ENCODE peak calls at places on chromosomes 3 and 15, in ten cellular contexts. K, C, B, T, Z, E, X, L, M and Q are unnamed samples. For H3K4me1, the result is how much of the 10 kb centered on the place peaks cover.

GRCh38 chr3:77038928-77039605 is 832 bp upstream of the ROBO2 start:
- DNase-seq in K (peak), C (peak), B (no peak), T (no peak), Z (no peak), E (no peak), X (peak), L (no peak), M (no peak), Q (no peak)

GRCh38 chr3:127578802-127579201 is 11.7 kb downstream of the TPRA1 start:
- DNase-seq in K (no peak), C (no peak), B (no peak), T (no peak), Z (no peak), E (no peak), X (no peak), L (no peak), M (no peak), Q (no peak)

GRCh38 chr3:140822381-140823047 is 119.1 kb upstream of the SLC25A36 start:
- DNase-seq in K (no peak), C (no peak), B (no peak), T (no peak), Z (no peak), E (no peak), X (no peak), L (no peak), M (no peak), Q (no peak)

GRCh38 chr3:41525288-41526064 is 326.2 kb downstream of the CTNNB1 start:
- DNase-seq in K (no peak), C (no peak), B (no peak), T (no peak), Z (no peak), E (no peak), X (no peak), L (peak), M (no peak), Q (no peak)

GRCh38 chr3:45105855-45106655 is 40.1 kb downstream of the CDCP1 start:
- DNase-seq in K (peak), C (peak), B (no peak), T (no peak), Z (no peak), E (no peak), X (peak), L (peak), M (no peak), Q (no peak)

GRCh38 chr3:173599673-173600072 is 202.1 kb downstream of the NLGN1 start:
- DNase-seq in K (no peak), C (no peak), B (no peak), T (no peak), Z (no peak), E (no peak), X (no peak), L (no peak), M (no peak), Q (no peak)

GRCh38 chr3:146781059-146781458 is 175.9 kb upstream of the PLSCR5 start:
- DNase-seq in K (no peak), C (no peak), B (no peak), T (no peak), Z (no peak), E (no peak), X (no peak), L (no peak), M (no peak), Q (no peak)

GRCh38 chr3:33722626-33723370 is 4.7 kb upstream of the CLASP2 start:
- DNase-seq in K (peak), C (no peak), B (no peak), T (no peak), Z (no peak), E (no peak), X (peak), L (no peak), M (no peak), Q (no peak)

GRCh38 chr15:88250826-88251225 is 5.7 kb downstream of the NTRK3 start:
- DNase-seq in K (no peak), C (no peak), B (no peak), T (no peak), Z (no peak), E (no peak), X (no peak), L (no peak), M (no peak), Q (no peak)

GRCh38 chr3:192816274-192816853 is 89.0 kb upstream of the FGF12 start:
- DNase-seq in K (peak), C (peak), B (no peak), T (no peak), Z (no peak), E (peak), X (peak), L (peak), M (no peak), Q (no peak)
- H3K4me1 ChIP-seq in K (under half), C (under half), B (under half), T (under half), Z (under half), E (under half), X (under half), L (under half), M (under half), Q (under half)

GRCh38 chr3:187740446-187741399 is 4.5 kb downstream of the BCL6 start:
- DNase-seq in K (peak), C (peak), B (peak), T (peak), Z (peak), E (peak), X (peak), L (peak), M (peak), Q (peak)

GRCh38 chr3:187741403-187742350 is 3.6 kb downstream of the BCL6 start:
- DNase-seq in K (peak), C (peak), B (peak), T (peak), Z (peak), E (peak), X (peak), L (peak), M (peak), Q (peak)

GRCh38 chr3:187743195-187744141 is 1.8 kb downstream of the BCL6 start:
- DNase-seq in K (peak), C (peak), B (peak), T (peak), Z (peak), E (peak), X (peak), L (peak), M (peak), Q (peak)

GRCh38 chr3:187744169-187745151 is 808 bp downstream of the BCL6 start:
- DNase-seq in K (peak), C (peak), B (no peak), T (peak), Z (peak), E (peak), X (peak), L (peak), M (peak), Q (peak)

GRCh38 chr3:187742351-187743171 is 2.7 kb downstream of the BCL6 start:
- DNase-seq in K (peak), C (peak), B (no peak), T (no peak), Z (peak), E (peak), X (peak), L (peak), M (peak), Q (peak)
- H3K4me3 ChIP-seq in K (peak), C (peak), B (no peak), T (peak), Z (peak), E (peak), X (peak), L (peak), M (peak), Q (peak)

DNA sequence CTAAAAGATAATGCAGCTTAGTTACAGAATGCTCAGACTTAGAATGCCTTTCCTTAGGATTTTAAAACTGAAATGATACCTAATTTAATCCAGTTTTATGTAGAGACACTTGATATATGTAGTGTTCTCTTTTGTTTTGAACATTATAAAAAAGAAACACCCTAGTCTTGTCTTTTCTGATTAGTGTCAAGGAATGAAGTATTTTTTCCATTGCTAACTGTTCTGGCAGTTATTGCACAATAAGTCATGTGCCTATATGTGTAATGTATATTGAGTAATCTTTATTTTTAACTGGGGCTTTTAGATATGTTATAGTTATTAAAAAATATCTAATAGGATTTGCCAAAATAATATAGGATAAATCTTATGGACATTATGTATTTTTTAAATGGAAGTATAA is 4.5 kb downstream of the ARL8B start:
- DNase-seq in K (peak), C (peak), B (no peak), T (no peak), Z (no peak), E (no peak), X (peak), L (no peak), M (no peak), Q (no peak)
- H3K27ac ChIP-seq in K (peak), C (peak), B (no peak), T (no peak), Z (no peak), E (no peak), X (no peak), L (peak), M (peak), Q (no peak)

DNA sequence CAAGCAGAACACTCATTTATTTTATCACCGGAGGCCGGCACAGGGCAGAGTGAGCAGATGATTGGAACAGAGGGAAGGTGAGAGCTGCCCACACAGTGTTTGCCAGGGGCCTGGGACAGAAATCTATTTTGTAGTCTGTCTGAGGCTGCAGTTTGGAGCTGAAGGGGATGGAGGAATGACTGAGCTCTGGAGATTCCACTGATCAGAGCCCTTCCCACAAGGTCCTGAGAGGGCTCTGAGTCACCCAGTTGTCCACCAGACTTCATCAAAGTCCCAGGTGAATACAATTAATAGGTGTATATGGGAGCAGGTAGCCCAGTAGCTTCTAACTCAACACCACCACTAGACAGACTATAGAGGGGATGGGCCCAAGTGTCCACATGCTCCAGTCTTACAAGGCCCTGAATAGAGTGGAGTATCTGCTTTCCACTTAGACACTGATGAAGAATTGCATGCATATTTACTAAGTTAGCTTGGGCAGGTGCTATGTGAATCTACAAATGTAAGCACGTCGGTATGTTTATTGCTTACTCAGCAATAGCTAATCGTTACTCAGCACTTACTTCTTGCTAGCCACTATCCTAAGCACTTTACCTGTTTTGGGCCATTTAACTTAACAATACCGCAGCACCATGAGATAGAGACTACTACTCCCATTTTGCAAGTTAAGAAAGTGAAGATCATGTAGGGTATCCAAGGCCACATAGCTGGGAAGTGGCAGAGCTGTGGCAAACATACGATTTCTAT is 2.7 kb upstream of the STARD5 start:
- DNase-seq in K (no peak), C (peak), B (no peak), T (no peak), Z (no peak), E (no peak), X (no peak), L (no peak), M (no peak), Q (no peak)
- H3K4me1 ChIP-seq in K (under half), C (under half), B (under half), T (under half), Z (under half), E (under half), X (under half), L (under half), M (under half), Q (under half)

DNA sequence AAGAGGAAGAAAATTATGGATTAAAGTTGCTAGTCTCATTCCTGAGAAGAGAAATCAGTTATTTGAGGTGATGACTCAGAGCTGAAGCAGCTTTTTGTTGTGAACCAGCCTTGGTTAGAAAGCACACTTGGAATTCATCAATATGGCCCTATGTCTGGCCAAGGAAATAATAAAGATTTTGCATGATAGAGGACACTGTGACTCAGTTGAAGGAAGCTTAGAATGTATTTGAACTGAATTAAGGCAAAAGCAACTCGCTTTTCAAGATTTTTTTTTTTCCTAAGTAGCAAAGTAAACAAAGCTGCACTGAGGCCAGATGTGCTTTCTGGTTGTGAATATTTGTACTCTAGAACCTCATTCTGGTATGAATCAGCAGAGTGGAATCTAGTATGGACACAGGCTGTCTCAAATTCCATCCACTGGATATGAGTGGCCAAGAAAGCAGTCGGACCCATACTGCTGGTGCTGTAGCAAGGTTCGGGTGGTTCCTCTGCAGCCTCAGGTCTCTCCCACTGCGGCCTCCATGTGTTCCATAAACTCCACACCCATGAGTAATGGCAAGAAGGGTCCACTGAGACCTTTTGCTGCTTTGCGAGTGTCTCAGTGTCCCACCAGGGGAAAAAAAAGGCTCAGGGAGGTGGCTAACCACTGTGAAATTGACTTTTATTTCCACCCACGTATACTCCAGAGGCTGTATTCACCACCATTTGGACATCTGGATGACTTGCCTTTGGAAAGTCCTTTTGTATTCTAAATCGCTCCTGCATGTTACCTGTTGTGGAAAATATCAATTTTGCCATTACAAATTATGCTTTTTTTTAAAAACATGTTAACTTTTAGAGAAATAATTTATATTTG is 53.1 kb downstream of the TGFBR2 start:
- DNase-seq in K (peak), C (peak), B (no peak), T (no peak), Z (no peak), E (no peak), X (peak), L (no peak), M (peak), Q (no peak)
- H3K4me3 ChIP-seq in K (peak), C (no peak), B (no peak), T (no peak), Z (no peak), E (no peak), X (no peak), L (peak), M (no peak), Q (no peak)

GRCh38 chr3:134476977-134477376 is 8.8 kb downstream of the ANAPC13 start:
- DNase-seq in K (no peak), C (peak), B (no peak), T (no peak), Z (no peak), E (no peak), X (no peak), L (no peak), M (peak), Q (no peak)
- H3K27ac ChIP-seq in K (no peak), C (peak), B (peak), T (no peak), Z (no peak), E (no peak), X (no peak), L (no peak), M (peak), Q (no peak)

DNA sequence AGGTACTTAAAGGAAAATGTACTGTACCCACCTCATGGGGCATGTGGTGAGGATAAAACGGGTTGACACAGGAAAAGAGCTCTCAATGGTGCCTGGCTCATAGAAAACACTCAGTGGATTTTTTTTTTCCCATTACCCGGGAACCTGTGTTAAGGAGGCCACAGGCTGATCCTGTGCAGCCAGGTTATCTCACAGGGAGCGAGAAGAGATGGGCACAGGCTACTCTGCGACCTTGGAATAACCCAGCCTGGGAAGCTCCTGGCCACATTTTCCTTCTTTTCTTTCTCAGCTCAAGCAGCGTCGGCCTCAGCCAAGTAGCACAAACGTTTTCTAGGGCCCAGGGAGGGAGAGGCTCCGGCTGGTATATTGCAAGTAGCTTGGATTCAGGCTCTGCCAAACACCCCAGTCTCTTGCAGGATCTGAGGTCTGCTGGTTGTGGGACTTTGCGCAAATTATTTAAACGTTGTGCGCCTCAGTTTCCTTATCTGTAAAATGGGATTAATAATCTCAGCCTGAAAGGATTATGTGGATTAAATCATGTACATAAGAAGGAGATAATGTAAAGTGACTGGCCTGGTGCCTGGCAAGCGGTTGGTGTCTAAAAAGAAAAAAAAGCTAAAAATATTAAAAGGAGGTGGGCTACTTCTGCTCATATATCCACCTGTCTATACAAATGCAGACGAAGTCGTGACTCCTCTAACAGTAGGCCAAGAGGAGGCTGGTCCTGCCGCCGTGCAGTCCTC is 2.1 kb downstream of the FURIN start:
- DNase-seq in K (peak), C (no peak), B (no peak), T (no peak), Z (no peak), E (no peak), X (peak), L (peak), M (no peak), Q (peak)
- H3K4me1 ChIP-seq in K (under half), C (half or more), B (under half), T (under half), Z (under half), E (half or more), X (under half), L (under half), M (under half), Q (under half)